ENCODE peak calls at places on chromosomes 11 and 22, in nine cellular contexts. One of them, this sample, is unnamed.

GRCh38 chr11:134027671-134028070 is 41.2 kb upstream of the JAM3 start:
- DNase-seq in SK-N-SH: no peak
- DNase-seq in spleen: no peak
- DNase-seq in HL-60: no peak
- DNase-seq in stomach: no peak
- DNase-seq in K562: no peak
- DNase-seq in HepG2: no peak
- DNase-seq in endothelial cell of umbilical vein: no peak
- DNase-seq in GM23338: no peak
- DNase-seq in this sample: no peak

GRCh38 chr22:24730864-24731263 is 43.7 kb downstream of the PIWIL3 start:
- DNase-seq in SK-N-SH: no peak
- DNase-seq in spleen: no peak
- DNase-seq in HL-60: no peak
- DNase-seq in stomach: no peak
- DNase-seq in K562: no peak
- DNase-seq in HepG2: peak; percentile 49
- DNase-seq in endothelial cell of umbilical vein: no peak
- DNase-seq in GM23338: peak; percentile 67
- DNase-seq in this sample: no peak

GRCh38 chr11:57144531-57145320 is 37.0 kb upstream of the LRRC55 start:
- DNase-seq in SK-N-SH: peak; percentile 67
- DNase-seq in spleen: no peak
- DNase-seq in HL-60: no peak
- DNase-seq in stomach: no peak
- DNase-seq in K562: peak; percentile 28
- DNase-seq in HepG2: no peak
- DNase-seq in endothelial cell of umbilical vein: no peak
- DNase-seq in GM23338: no peak
- DNase-seq in this sample: no peak

GRCh38 chr11:3232956-3233355 is 739 bp upstream of the MRGPRE start:
- DNase-seq in SK-N-SH: no peak
- DNase-seq in spleen: no peak
- DNase-seq in HL-60: no peak
- DNase-seq in stomach: no peak
- DNase-seq in K562: no peak
- DNase-seq in HepG2: no peak
- DNase-seq in endothelial cell of umbilical vein: no peak
- DNase-seq in GM23338: no peak
- DNase-seq in this sample: no peak

GRCh38 chr11:27861706-27862430 is 161.6 kb upstream of the BDNF start:
- DNase-seq in SK-N-SH: no peak
- DNase-seq in spleen: no peak
- DNase-seq in HL-60: no peak
- DNase-seq in stomach: no peak
- DNase-seq in K562: no peak
- DNase-seq in HepG2: no peak
- DNase-seq in endothelial cell of umbilical vein: no peak
- DNase-seq in GM23338: no peak
- DNase-seq in this sample: no peak

GRCh38 chr11:129856036-129856435 is 39.3 kb downstream of the NFRKB start:
- DNase-seq in SK-N-SH: no peak
- DNase-seq in spleen: no peak
- DNase-seq in HL-60: no peak
- DNase-seq in stomach: no peak
- DNase-seq in K562: no peak
- DNase-seq in HepG2: no peak
- DNase-seq in endothelial cell of umbilical vein: no peak
- DNase-seq in GM23338: no peak
- DNase-seq in this sample: no peak

GRCh38 chr11:116180806-116181600 is 591.8 kb downstream of the BUD13 start:
- DNase-seq in SK-N-SH: peak; percentile 83
- DNase-seq in spleen: no peak
- DNase-seq in HL-60: no peak
- DNase-seq in stomach: no peak
- DNase-seq in K562: no peak
- DNase-seq in HepG2: no peak
- DNase-seq in endothelial cell of umbilical vein: no peak
- DNase-seq in GM23338: no peak
- DNase-seq in this sample: peak; percentile 43

GRCh38 chr11:81449588-81450155 is 1284.0 kb downstream of the FAM181B start:
- DNase-seq in SK-N-SH: no peak
- DNase-seq in spleen: no peak
- DNase-seq in HL-60: no peak
- DNase-seq in stomach: no peak
- DNase-seq in K562: no peak
- DNase-seq in HepG2: no peak
- DNase-seq in endothelial cell of umbilical vein: no peak
- DNase-seq in GM23338: no peak
- DNase-seq in this sample: no peak

GRCh38 chr11:9617960-9618359 is 44.5 kb downstream of the WEE1 start:
- DNase-seq in SK-N-SH: no peak
- DNase-seq in spleen: no peak
- DNase-seq in HL-60: no peak
- DNase-seq in stomach: no peak
- DNase-seq in K562: no peak
- DNase-seq in HepG2: no peak
- DNase-seq in endothelial cell of umbilical vein: no peak
- DNase-seq in GM23338: no peak
- DNase-seq in this sample: no peak

GRCh38 chr22:31995046-31995445 is 48.0 kb upstream of the SLC5A1 start:
- DNase-seq in SK-N-SH: no peak
- DNase-seq in spleen: no peak
- DNase-seq in HL-60: no peak
- DNase-seq in stomach: no peak
- DNase-seq in K562: no peak
- DNase-seq in HepG2: no peak
- DNase-seq in endothelial cell of umbilical vein: no peak
- DNase-seq in GM23338: peak; percentile 69
- DNase-seq in this sample: no peak

GRCh38 chr22:19815823-19816290 is 38.8 kb downstream of the GNB1L start:
- DNase-seq in SK-N-SH: no peak
- DNase-seq in spleen: no peak
- DNase-seq in HL-60: no peak
- DNase-seq in stomach: peak; percentile 16
- DNase-seq in K562: no peak
- DNase-seq in HepG2: no peak
- DNase-seq in endothelial cell of umbilical vein: no peak
- DNase-seq in GM23338: no peak
- DNase-seq in this sample: peak; percentile 50

GRCh38 chr11:129308241-129308865 is 67.3 kb upstream of the BARX2 start:
- DNase-seq in SK-N-SH: no peak
- DNase-seq in spleen: no peak
- DNase-seq in HL-60: no peak
- DNase-seq in stomach: no peak
- DNase-seq in K562: no peak
- DNase-seq in HepG2: no peak
- DNase-seq in endothelial cell of umbilical vein: no peak
- DNase-seq in GM23338: no peak
- DNase-seq in this sample: no peak

GRCh38 chr11:69919659-69920499 is 100.7 kb upstream of the FGF3 start:
- DNase-seq in SK-N-SH: no peak
- DNase-seq in spleen: peak; percentile 53
- DNase-seq in HL-60: no peak
- DNase-seq in stomach: no peak
- DNase-seq in K562: no peak
- DNase-seq in HepG2: no peak
- DNase-seq in endothelial cell of umbilical vein: no peak
- DNase-seq in GM23338: no peak
- DNase-seq in this sample: peak; percentile 48

GRCh38 chr11:61637287-61637686 is 42.9 kb upstream of the DAGLA start:
- DNase-seq in SK-N-SH: no peak
- DNase-seq in spleen: no peak
- DNase-seq in HL-60: no peak
- DNase-seq in stomach: no peak
- DNase-seq in K562: no peak
- DNase-seq in HepG2: no peak
- DNase-seq in endothelial cell of umbilical vein: no peak
- DNase-seq in GM23338: no peak
- DNase-seq in this sample: no peak

GRCh38 chr11:44464741-44465140 is 100.7 kb upstream of the CD82 start:
- DNase-seq in SK-N-SH: no peak
- DNase-seq in spleen: no peak
- DNase-seq in HL-60: no peak
- DNase-seq in stomach: no peak
- DNase-seq in K562: no peak
- DNase-seq in HepG2: peak; percentile 18
- DNase-seq in endothelial cell of umbilical vein: no peak
- DNase-seq in GM23338: peak; percentile 62
- DNase-seq in this sample: no peak

GRCh38 chr11:2932850-2933251 is 3.6 kb upstream of the PHLDA2 start:
- DNase-seq in SK-N-SH: peak; percentile 25
- DNase-seq in spleen: peak; percentile 76
- DNase-seq in HL-60: no peak
- DNase-seq in stomach: no peak
- DNase-seq in K562: no peak
- DNase-seq in HepG2: no peak
- DNase-seq in endothelial cell of umbilical vein: peak; percentile 27
- DNase-seq in GM23338: no peak
- DNase-seq in this sample: peak; percentile 68

GRCh38 chr11:11978792-11979486 is 29.5 kb downstream of the DKK3 start:
- DNase-seq in SK-N-SH: peak; percentile 73
- DNase-seq in spleen: peak; percentile 33
- DNase-seq in HL-60: no peak
- DNase-seq in stomach: peak; percentile 64
- DNase-seq in K562: no peak
- DNase-seq in HepG2: no peak
- DNase-seq in endothelial cell of umbilical vein: peak; percentile 87
- DNase-seq in GM23338: no peak
- DNase-seq in this sample: no peak
- TF ChIP-seq POLR2AphosphoS5 in SK-N-SH: no peak
- TF ChIP-seq POLR2AphosphoS5 in spleen: no peak
- TF ChIP-seq POLR2AphosphoS5 in HL-60: no peak
- TF ChIP-seq POLR2AphosphoS5 in stomach: peak; percentile 40
- TF ChIP-seq POLR2AphosphoS5 in K562: no peak
- TF ChIP-seq POLR2AphosphoS5 in HepG2: no peak
- TF ChIP-seq POLR2AphosphoS5 in endothelial cell of umbilical vein: peak; percentile 75
- TF ChIP-seq POLR2AphosphoS5 in GM23338: no peak
- TF ChIP-seq POLR2AphosphoS5 in this sample: no peak

GRCh38 chr11:58866788-58867187 is 22.3 kb upstream of the GLYATL2 start:
- DNase-seq in SK-N-SH: no peak
- DNase-seq in spleen: no peak
- DNase-seq in HL-60: no peak
- DNase-seq in stomach: no peak
- DNase-seq in K562: no peak
- DNase-seq in HepG2: no peak
- DNase-seq in endothelial cell of umbilical vein: no peak
- DNase-seq in GM23338: no peak
- DNase-seq in this sample: no peak
- TF ChIP-seq POLR2AphosphoS5 in SK-N-SH: no peak
- TF ChIP-seq POLR2AphosphoS5 in spleen: no peak
- TF ChIP-seq POLR2AphosphoS5 in HL-60: no peak
- TF ChIP-seq POLR2AphosphoS5 in stomach: no peak
- TF ChIP-seq POLR2AphosphoS5 in K562: no peak
- TF ChIP-seq POLR2AphosphoS5 in HepG2: no peak
- TF ChIP-seq POLR2AphosphoS5 in endothelial cell of umbilical vein: no peak
- TF ChIP-seq POLR2AphosphoS5 in GM23338: no peak
- TF ChIP-seq POLR2AphosphoS5 in this sample: no peak

DNA sequence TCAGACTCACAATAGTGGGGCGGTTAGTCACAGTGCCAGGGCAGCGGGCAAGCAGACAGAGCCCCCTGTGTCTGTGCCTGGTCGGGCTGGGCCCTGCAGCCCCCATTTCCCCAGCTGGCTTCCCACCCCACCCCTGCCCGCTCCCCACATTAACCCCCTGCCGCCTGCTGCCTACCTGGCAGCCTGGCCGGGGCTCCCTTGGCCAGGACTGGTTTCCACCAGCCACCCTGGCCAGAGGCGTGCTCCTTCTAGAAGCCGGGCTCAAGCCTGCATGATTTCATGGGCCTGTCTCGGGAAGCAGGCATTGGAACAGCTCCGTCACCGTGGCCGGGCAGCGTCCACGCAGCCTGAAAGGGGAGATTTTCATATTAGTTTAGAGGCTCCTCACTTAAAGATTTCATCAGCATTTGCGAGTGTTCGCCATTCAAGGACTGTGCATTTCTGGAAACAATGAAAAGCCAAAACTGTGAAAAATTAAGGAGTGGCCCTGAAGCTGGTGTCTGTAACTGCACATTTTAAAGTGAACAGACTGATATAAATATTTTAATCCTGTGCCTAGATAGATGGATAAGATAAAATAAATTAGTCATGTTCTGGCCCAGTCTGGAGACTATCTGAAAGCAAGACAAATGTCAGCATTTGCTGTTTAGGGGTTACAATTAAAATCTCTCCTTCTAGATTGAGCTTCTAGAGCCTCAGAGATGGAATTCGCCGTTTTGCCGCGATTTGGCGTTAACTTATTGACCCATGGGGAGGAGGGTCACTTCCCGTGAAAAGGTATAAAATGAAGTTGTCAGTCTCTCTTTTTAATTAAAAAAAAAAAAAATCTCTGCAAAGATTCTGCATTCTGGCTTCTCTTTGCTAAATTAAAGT is 79.4 kb upstream of the WNT7B start:
- DNase-seq in SK-N-SH: peak; percentile 68
- DNase-seq in spleen: peak; percentile 78
- DNase-seq in HL-60: no peak
- DNase-seq in stomach: peak; percentile 55
- DNase-seq in K562: no peak
- DNase-seq in HepG2: no peak
- DNase-seq in endothelial cell of umbilical vein: no peak
- DNase-seq in GM23338: no peak
- DNase-seq in this sample: peak; percentile 67
- TF ChIP-seq POLR2AphosphoS5 in SK-N-SH: peak; percentile 56
- TF ChIP-seq POLR2AphosphoS5 in spleen: no peak
- TF ChIP-seq POLR2AphosphoS5 in HL-60: no peak
- TF ChIP-seq POLR2AphosphoS5 in stomach: no peak
- TF ChIP-seq POLR2AphosphoS5 in K562: no peak
- TF ChIP-seq POLR2AphosphoS5 in HepG2: no peak
- TF ChIP-seq POLR2AphosphoS5 in endothelial cell of umbilical vein: no peak
- TF ChIP-seq POLR2AphosphoS5 in GM23338: no peak
- TF ChIP-seq POLR2AphosphoS5 in this sample: no peak

GRCh38 chr11:47723041-47723440 is 7.9 kb upstream of the AGBL2 start:
- DNase-seq in SK-N-SH: no peak
- DNase-seq in spleen: no peak
- DNase-seq in HL-60: no peak
- DNase-seq in stomach: no peak
- DNase-seq in K562: no peak
- DNase-seq in HepG2: no peak
- DNase-seq in endothelial cell of umbilical vein: no peak
- DNase-seq in GM23338: no peak
- DNase-seq in this sample: no peak

GRCh38 chr11:47726878-47727514 is 11.8 kb upstream of the AGBL2 start:
- DNase-seq in SK-N-SH: no peak
- DNase-seq in spleen: no peak
- DNase-seq in HL-60: no peak
- DNase-seq in stomach: no peak
- DNase-seq in K562: no peak
- DNase-seq in HepG2: peak; percentile 15
- DNase-seq in endothelial cell of umbilical vein: no peak
- DNase-seq in GM23338: no peak
- DNase-seq in this sample: no peak

GRCh38 chr11:47720651-47721050 is 5.5 kb upstream of the AGBL2 start:
- DNase-seq in SK-N-SH: no peak
- DNase-seq in spleen: no peak
- DNase-seq in HL-60: no peak
- DNase-seq in stomach: no peak
- DNase-seq in K562: no peak
- DNase-seq in HepG2: no peak
- DNase-seq in endothelial cell of umbilical vein: no peak
- DNase-seq in GM23338: no peak
- DNase-seq in this sample: no peak

GRCh38 chr11:47724041-47724729 is 9.0 kb upstream of the AGBL2 start:
- DNase-seq in SK-N-SH: no peak
- DNase-seq in spleen: no peak
- DNase-seq in HL-60: peak; percentile 69
- DNase-seq in stomach: no peak
- DNase-seq in K562: no peak
- DNase-seq in HepG2: peak; percentile 98
- DNase-seq in endothelial cell of umbilical vein: no peak
- DNase-seq in GM23338: no peak
- DNase-seq in this sample: no peak

GRCh38 chr11:47725445-47726442 is 10.6 kb upstream of the AGBL2 start:
- DNase-seq in SK-N-SH: no peak
- DNase-seq in spleen: no peak
- DNase-seq in HL-60: no peak
- DNase-seq in stomach: no peak
- DNase-seq in K562: no peak
- DNase-seq in HepG2: peak; percentile 8
- DNase-seq in endothelial cell of umbilical vein: no peak
- DNase-seq in GM23338: no peak
- DNase-seq in this sample: no peak
- TF ChIP-seq POLR2AphosphoS5 in SK-N-SH: no peak
- TF ChIP-seq POLR2AphosphoS5 in spleen: peak; percentile 18
- TF ChIP-seq POLR2AphosphoS5 in HL-60: no peak
- TF ChIP-seq POLR2AphosphoS5 in stomach: no peak
- TF ChIP-seq POLR2AphosphoS5 in K562: no peak
- TF ChIP-seq POLR2AphosphoS5 in HepG2: no peak
- TF ChIP-seq POLR2AphosphoS5 in endothelial cell of umbilical vein: no peak
- TF ChIP-seq POLR2AphosphoS5 in GM23338: no peak
- TF ChIP-seq POLR2AphosphoS5 in this sample: no peak

This sample was measured in suprapubic skin.